ENCODE peak calls at places on chromosome 11, in six cellular contexts. C is Peyer's patch, H is mesenteric fat pad, F is HTR-8/SVneo, V is foreskin fibroblast, B is H54. Q is an unnamed sample.

GRCh38 chr11:120564573-120565301 is 53.2 kb downstream of the GRIK4 start:
- DNase-seq in V (peak), F (no peak), H (no peak), C (peak), B (no peak), Q (no peak)

GRCh38 chr11:58726594-58727414 is 4.9 kb downstream of the GLYAT start:
- DNase-seq in V (no peak), C (no peak), B (no peak), F (no peak), H (no peak), Q (peak)

GRCh38 chr11:47979378-47980092 is 824 bp upstream of the PTPRJ start:
- DNase-seq in H (no peak), B (no peak), V (no peak), C (no peak), F (no peak), Q (no peak)

GRCh38 chr11:66696186-66696585 is 18.5 kb upstream of the RBM4B start:
- DNase-seq in B (no peak), H (no peak), V (no peak), C (no peak), F (no peak), Q (no peak)

GRCh38 chr11:77634724-77635123 is 2.9 kb downstream of the CLNS1A start:
- DNase-seq in H (no peak), F (no peak), V (no peak), B (no peak), C (no peak), Q (peak)

GRCh38 chr11:85947431-85948272 is 92.5 kb downstream of the CCDC83 start:
- DNase-seq in B (peak), F (no peak), H (no peak), C (no peak), V (peak), Q (peak)

GRCh38 chr11:8365542-8365941 is 101.9 kb upstream of the LMO1 start:
- DNase-seq in H (no peak), B (no peak), F (no peak), C (no peak), V (no peak), Q (no peak)

GRCh38 chr11:92347404-92347803 is 122.8 kb downstream of the FAT3 start:
- DNase-seq in B (no peak), H (no peak), C (no peak), V (no peak), F (no peak), Q (no peak)

GRCh38 chr11:40054631-40055030 is 1404.8 kb downstream of the LRRC4C start:
- DNase-seq in C (no peak), V (no peak), H (no peak), B (no peak), F (no peak), Q (no peak)

GRCh38 chr11:76279651-76280050 is 73.3 kb upstream of the WNT11 start:
- DNase-seq in V (no peak), F (no peak), B (no peak), C (no peak), H (no peak), Q (no peak)

GRCh38 chr11:119306373-119306890 is 10.5 kb downstream of the MCAM start:
- DNase-seq in B (no peak), C (no peak), V (peak), H (no peak), F (no peak), Q (no peak)

GRCh38 chr11:94473177-94473799 is 20.4 kb downstream of the MRE11 start:
- DNase-seq in V (no peak), H (no peak), F (no peak), B (no peak), C (no peak), Q (peak)

GRCh38 chr11:119937412-119937811 is 200.5 kb downstream of the TRIM29 start:
- DNase-seq in H (no peak), C (no peak), F (no peak), B (no peak), V (no peak), Q (no peak)

GRCh38 chr11:13965337-13965736 is 2.8 kb downstream of the SPON1 start:
- DNase-seq in C (no peak), H (no peak), B (no peak), V (no peak), F (no peak), Q (no peak)

GRCh38 chr11:131982154-131982553 is 611.7 kb downstream of the NTM start:
- DNase-seq in F (no peak), C (no peak), H (no peak), V (no peak), B (no peak), Q (no peak)

GRCh38 chr11:17561466-17562001 is 14.5 kb downstream of the OTOG start:
- DNase-seq in V (no peak), B (no peak), C (peak), F (no peak), H (no peak), Q (no peak)

GRCh38 chr11:128926437-128927107 is 16.1 kb downstream of the TP53AIP1 start:
- DNase-seq in B (no peak), H (no peak), C (no peak), V (no peak), F (no peak), Q (no peak)

GRCh38 chr11:91795139-91795887 is 429.3 kb upstream of the FAT3 start:
- DNase-seq in V (no peak), C (no peak), F (no peak), B (no peak), H (no peak), Q (no peak)

GRCh38 chr11:16917941-16918340 is 96.3 kb downstream of the PLEKHA7 start:
- DNase-seq in V (no peak), C (no peak), F (no peak), H (no peak), B (no peak), Q (no peak)

GRCh38 chr11:116082256-116082655 is 578.0 kb upstream of the CADM1 start:
- DNase-seq in H (no peak), B (no peak), C (no peak), V (no peak), F (no peak), Q (no peak)

GRCh38 chr11:606245-606644 is 9.5 kb downstream of the IRF7 start:
- DNase-seq in B (peak), V (no peak), F (no peak), C (no peak), H (no peak), Q (no peak)

GRCh38 chr11:121328967-121329653 is 36.5 kb downstream of the SC5D start:
- DNase-seq in V (no peak), B (no peak), H (no peak), F (no peak), C (no peak), Q (no peak)

GRCh38 chr11:71474771-71475483 is 21.9 kb downstream of the NADSYN1 start:
- DNase-seq in V (no peak), C (no peak), B (no peak), F (no peak), H (no peak), Q (no peak)

GRCh38 chr11:97850726-97851125 is 1170.0 kb upstream of the CNTN5 start:
- DNase-seq in C (no peak), V (no peak), F (no peak), H (no peak), B (no peak), Q (no peak)

GRCh38 chr11:83036701-83037100 is 35.0 kb downstream of the RAB30 start:
- DNase-seq in F (no peak), C (no peak), H (no peak), B (no peak), V (no peak), Q (no peak)

GRCh38 chr11:107102692-107103463 is 84.6 kb upstream of the GUCY1A2 start:
- DNase-seq in B (no peak), F (no peak), H (no peak), C (no peak), V (no peak), Q (no peak)

GRCh38 chr11:88157401-88157800 is 17.8 kb downstream of the RAB38 start:
- DNase-seq in H (no peak), C (no peak), F (no peak), V (no peak), B (no peak), Q (no peak)

GRCh38 chr11:66497206-66497605 is 13.2 kb upstream of the BBS1 start:
- DNase-seq in F (no peak), V (no peak), C (no peak), B (no peak), H (no peak), Q (no peak)

Q was measured in Kasumi-1.